ENCODE peak calls at places on chromosomes 6 and 20, in five cellular contexts. J, S, F, E and N are unnamed samples.

GRCh38 chr6:3867616-3868502 is 18.7 kb downstream of the FAM50B start:
- DNase-seq in J (no peak), S (peak; percentile 48), F (no peak), E (no peak), N (no peak)

GRCh38 chr6:35400901-35401311 is 51.2 kb upstream of the FANCE start:
- DNase-seq in J (no peak), S (no peak), F (peak; percentile 99), E (no peak), N (no peak)

GRCh38 chr20:19419420-19419819 is 207.0 kb downstream of the SLC24A3 start:
- DNase-seq in J (no peak), S (no peak), F (no peak), E (no peak), N (no peak)

GRCh38 chr6:150343434-150343833 is 25.4 kb upstream of the IYD start:
- DNase-seq in J (no peak), S (no peak), F (no peak), E (peak; percentile 40), N (no peak)

GRCh38 chr20:11581271-11581670 is 336.4 kb upstream of the BTBD3 start:
- DNase-seq in J (no peak), S (peak; percentile 35), F (no peak), E (no peak), N (no peak)

GRCh38 chr6:35363293-35363750 is 21.0 kb downstream of the PPARD start:
- DNase-seq in J (no peak), S (no peak), F (no peak), E (peak; percentile 93), N (no peak)

GRCh38 chr20:327041-327945 is 1.9 kb downstream of the SOX12 start:
- DNase-seq in J (peak; percentile 83), S (peak; percentile 96), F (peak; percentile 70), E (peak; percentile 74), N (peak; percentile 90)

GRCh38 chr6:107750398-107750797 is 73.7 kb downstream of the SCML4 start:
- DNase-seq in J (no peak), S (no peak), F (no peak), E (no peak), N (no peak)

GRCh38 chr6:128657181-128657580 is 136.8 kb upstream of the PTPRK start:
- DNase-seq in J (no peak), S (no peak), F (no peak), E (no peak), N (no peak)

GRCh38 chr6:38695227-38695900 is 7.6 kb downstream of the GLO1 start:
- DNase-seq in J (no peak), S (no peak), F (no peak), E (no peak), N (no peak)

GRCh38 chr20:32970115-32970972 is 33.9 kb downstream of the SUN5 start:
- DNase-seq in J (no peak), S (no peak), F (no peak), E (no peak), N (no peak)

GRCh38 chr20:22322513-22322912 is 261.9 kb downstream of the FOXA2 start:
- DNase-seq in J (no peak), S (no peak), F (no peak), E (no peak), N (no peak)

GRCh38 chr20:15682690-15683089 is 890.6 kb downstream of the KIF16B start:
- DNase-seq in J (no peak), S (no peak), F (no peak), E (peak; percentile 9), N (no peak)

GRCh38 chr20:61399433-61399832 is 147.4 kb downstream of the CDH4 start:
- DNase-seq in J (no peak), S (no peak), F (no peak), E (no peak), N (no peak)

GRCh38 chr6:170259301-170259700 is 31.6 kb downstream of the DLL1 start:
- DNase-seq in J (no peak), S (no peak), F (no peak), E (no peak), N (no peak)

GRCh38 chr6:41634657-41635056 is 3.6 kb upstream of the MDFI start:
- DNase-seq in J (no peak), S (peak; percentile 91), F (no peak), E (no peak), N (no peak)

GRCh38 chr6:90859612-90860011 is 272.7 kb upstream of the MAP3K7 start:
- DNase-seq in J (no peak), S (no peak), F (no peak), E (no peak), N (no peak)

GRCh38 chr6:90859056-90859455 is 272.2 kb upstream of the MAP3K7 start:
- DNase-seq in J (no peak), S (no peak), F (no peak), E (no peak), N (no peak)

GRCh38 chr6:90865513-90865912 is 278.6 kb upstream of the MAP3K7 start:
- DNase-seq in J (no peak), S (no peak), F (no peak), E (no peak), N (no peak)

GRCh38 chr6:90860822-90861601 is 274.1 kb upstream of the MAP3K7 start:
- DNase-seq in J (no peak), S (peak; percentile 12), F (no peak), E (no peak), N (no peak)
- TF ChIP-seq CTCF in J (no peak), S (no peak), F (no peak), E (no peak), N (peak; percentile 13)

GRCh38 chr20:54350415-54350814 is 125.0 kb upstream of the DOK5 start:
- DNase-seq in J (no peak), S (peak; percentile 73), F (no peak), E (peak; percentile 18), N (no peak)
- H3K27ac ChIP-seq in J (no peak overlapping the region), S (no peak overlapping the region), F (no peak overlapping the region), E (peak overlapping the region; percentile 21), N (no peak overlapping the region)

DNA sequence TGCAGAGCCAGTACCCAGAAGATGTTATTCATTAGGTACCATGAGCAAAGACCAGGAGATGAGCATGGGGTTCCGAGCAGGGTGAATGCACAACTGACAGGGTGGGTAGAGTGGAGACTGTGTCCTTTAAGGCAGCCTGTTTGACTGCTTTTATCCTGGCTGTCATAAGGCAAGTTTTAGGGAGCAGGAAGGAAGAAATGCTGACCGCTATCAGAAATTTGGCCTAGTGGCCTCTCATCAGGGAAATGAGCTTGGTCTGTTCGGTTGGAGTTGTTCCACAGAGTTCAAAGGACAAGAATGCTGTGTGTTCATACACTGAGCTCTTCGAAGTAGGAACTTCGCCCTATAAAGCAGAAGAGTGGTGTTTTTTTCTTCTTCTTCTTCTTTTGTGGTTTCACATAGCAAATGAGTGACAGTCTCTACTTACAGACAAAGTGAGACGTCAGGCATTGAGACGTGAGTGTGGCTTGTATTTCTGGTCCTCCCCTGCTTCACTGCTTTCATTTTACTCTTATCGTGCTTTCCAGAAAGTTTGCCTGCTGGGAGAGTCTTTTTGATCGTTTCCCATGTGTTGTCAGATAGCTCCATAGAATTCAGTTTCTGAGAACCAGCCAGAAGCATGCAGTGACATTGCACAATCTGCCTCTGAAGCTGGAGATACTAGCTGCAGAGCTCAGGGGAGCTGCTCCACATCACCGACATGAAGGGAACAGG is at the start of gene CASS4:
- DNase-seq in J (no peak), S (peak; percentile 94), F (no peak), E (peak; percentile 91), N (peak; percentile 63)
- H3K4me3 ChIP-seq in J (peak within 1 kb of the TSS; percentile 43), S (no peak within 1 kb of the TSS), F (no peak within 1 kb of the TSS), E (no peak within 1 kb of the TSS), N (peak within 1 kb of the TSS; percentile 66)

DNA sequence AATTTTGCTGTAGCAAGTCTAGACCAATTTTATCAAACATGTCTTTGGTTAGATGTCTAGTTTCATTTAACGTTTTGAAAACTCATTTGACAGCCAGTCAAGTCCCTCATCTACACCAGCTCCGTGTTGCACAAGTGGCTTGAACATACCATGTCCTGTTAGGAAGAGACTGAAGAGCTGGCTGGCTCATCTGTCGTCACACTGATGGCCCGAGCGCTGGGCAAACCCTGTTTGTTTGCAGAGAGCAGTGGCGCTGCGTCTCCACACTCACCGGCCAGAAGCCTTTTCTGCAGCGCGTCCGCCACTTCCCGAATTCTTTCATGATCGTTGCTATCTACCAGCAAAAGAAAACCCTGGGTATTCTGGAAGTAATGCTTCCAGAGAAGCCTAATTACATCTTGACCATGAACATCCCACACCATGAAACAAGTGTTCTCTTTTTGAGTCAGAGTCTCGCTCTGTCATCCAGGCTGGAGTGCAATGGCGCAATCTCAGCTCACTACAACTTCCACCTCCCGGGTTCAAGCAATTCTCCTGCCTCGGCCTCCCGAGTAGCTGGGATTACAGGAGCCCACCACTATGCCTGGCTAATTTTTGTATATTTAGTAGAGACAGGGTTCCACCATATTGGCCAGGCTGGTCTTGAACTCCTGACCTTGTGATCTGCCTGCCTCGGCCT is 10.7 kb upstream of the TCFL5 start:
- DNase-seq in J (no peak), S (no peak), F (peak; percentile 9), E (no peak), N (no peak)
- TF ChIP-seq CTCF in J (no peak), S (no peak), F (no peak), E (no peak), N (no peak)